ENCODE peak calls at places on chromosomes 2 and 18, in seven cellular contexts. L, F, X, A, P, G and C are unnamed samples. For H3K27me3 and H3K36me3, the result is how much of the 10 kb centered on the place peaks cover.

GRCh38 chr2:37911296-37911888 is 13.7 kb upstream of the RMDN2 start:
- DNase-seq in A (no peak), F (no peak), X (no peak), L (no peak), G (no peak), P (no peak), C (no peak)

GRCh38 chr2:54574860-54575247 is 118.7 kb downstream of the SPTBN1 start:
- DNase-seq in A (no peak), G (no peak), X (no peak), L (no peak), F (no peak), P (no peak), C (no peak)

GRCh38 chr18:2173464-2173863 is 397.8 kb downstream of the METTL4 start:
- DNase-seq in P (no peak), X (no peak), A (no peak), L (no peak), F (peak), G (peak), C (no peak)

GRCh38 chr18:29077344-29077743 is 900.4 kb upstream of the CDH2 start:
- DNase-seq in X (no peak), G (no peak), F (no peak), A (no peak), L (no peak), P (no peak), C (no peak)

GRCh38 chr18:26397019-26397418 is 151.3 kb downstream of the KCTD1 start:
- DNase-seq in P (no peak), A (no peak), G (no peak), L (no peak), X (no peak), F (no peak), C (no peak)

GRCh38 chr2:126885701-126886121 is 13.0 kb upstream of the TEX51 start:
- DNase-seq in P (no peak), G (peak), F (peak), X (peak), A (no peak), L (no peak), C (no peak)

GRCh38 chr2:42289222-42289621 is 71.8 kb downstream of the COX7A2L start:
- DNase-seq in G (no peak), L (no peak), P (no peak), X (no peak), F (no peak), A (no peak), C (no peak)

GRCh38 chr18:26621161-26622026 is 73.0 kb upstream of the KCTD1 start:
- DNase-seq in G (peak), A (peak), F (no peak), X (peak), P (no peak), L (no peak), C (no peak)

GRCh38 chr2:17262854-17263253 is 255.4 kb downstream of the RAD51AP2 start:
- DNase-seq in G (no peak), A (no peak), P (no peak), F (no peak), L (no peak), X (no peak), C (no peak)

GRCh38 chr18:45825258-45825744 is at the start of gene SIGLEC15:
- DNase-seq in A (no peak), F (no peak), G (no peak), X (no peak), P (no peak), L (no peak), C (no peak)

GRCh38 chr2:235043762-235044500 is 92.1 kb downstream of the SH3BP4 start:
- DNase-seq in L (peak), P (no peak), F (no peak), X (no peak), A (no peak), G (no peak), C (no peak)

GRCh38 chr18:44309185-44309584 is 371.5 kb upstream of the SETBP1 start:
- DNase-seq in X (no peak), G (peak), A (no peak), F (peak), P (no peak), L (no peak), C (no peak)

GRCh38 chr2:220949476-220949875 is 622.6 kb downstream of the EPHA4 start:
- DNase-seq in L (no peak), P (no peak), G (no peak), F (peak), X (no peak), A (no peak), C (no peak)

GRCh38 chr2:50963734-50964133 is 68.2 kb downstream of the NRXN1 start:
- DNase-seq in F (no peak), G (no peak), L (no peak), A (no peak), X (no peak), P (no peak), C (no peak)

GRCh38 chr2:165893556-165893955 is 60.0 kb downstream of the TTC21B start:
- DNase-seq in G (no peak), A (no peak), L (no peak), P (no peak), F (no peak), X (no peak), C (no peak)

GRCh38 chr18:76380791-76381405 is 114.1 kb downstream of the ZNF516 start:
- DNase-seq in L (no peak), A (peak), G (peak), F (no peak), P (no peak), X (no peak), C (no peak)

GRCh38 chr18:58891753-58892152 is 27.1 kb downstream of the ZNF532 start:
- DNase-seq in A (no peak), X (no peak), G (no peak), F (no peak), L (no peak), P (no peak), C (no peak)

GRCh38 chr18:9417081-9417841 is 58.1 kb upstream of the RALBP1 start:
- DNase-seq in A (no peak), G (peak), P (no peak), X (peak), L (no peak), F (peak), C (no peak)

GRCh38 chr2:10897956-10898355 is 13.8 kb upstream of the KCNF1 start:
- DNase-seq in P (no peak), L (no peak), F (peak), G (peak), X (no peak), A (no peak), C (no peak)

GRCh38 chr2:134310450-134311079 is 56.7 kb downstream of the MGAT5 start:
- DNase-seq in A (no peak), L (no peak), X (peak), P (no peak), G (no peak), F (peak), C (no peak)

GRCh38 chr2:127170452-127171197 is 49.5 kb downstream of the CYP27C1 start:
- DNase-seq in X (no peak), A (no peak), F (no peak), L (no peak), P (no peak), G (no peak), C (no peak)

GRCh38 chr18:49725809-49726514 is 87.4 kb downstream of the ACAA2 start:
- DNase-seq in L (peak), F (peak), A (peak), G (peak), X (peak), P (peak), C (no peak)

GRCh38 chr18:42155024-42155423 is 200.0 kb downstream of the PIK3C3 start:
- DNase-seq in X (no peak), F (no peak), A (no peak), L (no peak), P (no peak), G (no peak), C (no peak)

GRCh38 chr18:43961713-43962112 is 684.4 kb upstream of the SYT4 start:
- DNase-seq in G (no peak), L (no peak), A (no peak), P (no peak), F (no peak), X (no peak), C (no peak)

GRCh38 chr18:63095768-63096167 is 223.8 kb downstream of the BCL2 start:
- DNase-seq in F (no peak), A (no peak), L (no peak), G (no peak), X (no peak), P (no peak), C (no peak)

GRCh38 chr2:18063826-18064485 is 185.5 kb downstream of the KCNS3 start:
- DNase-seq in G (no peak), A (no peak), L (no peak), F (peak), P (no peak), X (no peak), C (no peak)

GRCh38 chr2:56182420-56182819 is 1.4 kb upstream of the CCDC85A start:
- DNase-seq in P (no peak), F (no peak), X (no peak), G (no peak), A (no peak), L (no peak), C (no peak)

GRCh38 chr2:56184500-56184996 is 758 bp downstream of the CCDC85A start:
- DNase-seq in L (no peak), F (peak), P (peak), A (no peak), X (no peak), G (peak), C (no peak)

GRCh38 chr2:56183643-56184499 is at the start of gene CCDC85A:
- DNase-seq in L (peak), A (peak), F (peak), G (peak), P (peak), X (peak), C (peak)

GRCh38 chr2:56185582-56186046 is 1.8 kb downstream of the CCDC85A start:
- DNase-seq in X (peak), G (peak), P (peak), A (no peak), F (peak), L (no peak), C (no peak)

GRCh38 chr2:56185101-56185581 is 1.4 kb downstream of the CCDC85A start:
- DNase-seq in L (no peak), A (no peak), G (peak), F (no peak), P (no peak), X (peak), C (no peak)
- H3K27me3 ChIP-seq in L (under half), A (under half), G (under half), F (under half), P (under half), X (under half), C (under half)

GRCh38 chr2:190662754-190663153 is 13.9 kb downstream of the NAB1 start:
- DNase-seq in F (no peak), X (no peak), A (no peak), L (no peak), P (no peak), G (no peak), C (no peak)
- H3K36me3 ChIP-seq in F (under half), X (under half), A (under half), L (under half), P (under half), G (under half), C (under half)

GRCh38 chr2:25285265-25286024 is 56.3 kb downstream of the DNMT3A start:
- DNase-seq in F (no peak), A (no peak), X (no peak), G (no peak), L (no peak), P (no peak), C (no peak)

GRCh38 chr2:25283921-25284320 is 57.8 kb downstream of the DNMT3A start:
- DNase-seq in G (no peak), F (no peak), A (no peak), L (no peak), X (no peak), P (no peak), C (no peak)

GRCh38 chr2:25280066-25280687 is 61.5 kb downstream of the DNMT3A start:
- DNase-seq in X (no peak), P (no peak), F (no peak), L (no peak), G (no peak), A (no peak), C (no peak)

GRCh38 chr2:25279091-25279651 is 62.6 kb downstream of the DNMT3A start:
- DNase-seq in L (peak), A (no peak), G (peak), P (peak), X (peak), F (no peak), C (no peak)

GRCh38 chr2:25281581-25281980 is 60.1 kb downstream of the DNMT3A start:
- DNase-seq in L (no peak), P (no peak), A (no peak), G (no peak), X (no peak), F (no peak), C (no peak)
- H3K27ac ChIP-seq in L (no peak), P (no peak), A (no peak), G (no peak), X (no peak), F (no peak), C (peak)

GRCh38 chr2:241413929-241414580 is 58.0 kb downstream of the FARP2 start:
- DNase-seq in F (peak), G (peak), A (no peak), L (no peak), X (no peak), P (no peak), C (no peak)

GRCh38 chr2:241408849-241409248 is 52.8 kb downstream of the FARP2 start:
- DNase-seq in G (no peak), F (no peak), L (no peak), X (no peak), A (no peak), P (no peak), C (no peak)

GRCh38 chr2:241412144-241412543 is 56.1 kb downstream of the FARP2 start:
- DNase-seq in G (peak), A (peak), F (peak), P (no peak), L (no peak), X (no peak), C (no peak)

GRCh38 chr2:241415196-241415595 is 59.1 kb downstream of the FARP2 start:
- DNase-seq in F (no peak), X (no peak), P (no peak), L (no peak), G (no peak), A (no peak), C (no peak)

DNA sequence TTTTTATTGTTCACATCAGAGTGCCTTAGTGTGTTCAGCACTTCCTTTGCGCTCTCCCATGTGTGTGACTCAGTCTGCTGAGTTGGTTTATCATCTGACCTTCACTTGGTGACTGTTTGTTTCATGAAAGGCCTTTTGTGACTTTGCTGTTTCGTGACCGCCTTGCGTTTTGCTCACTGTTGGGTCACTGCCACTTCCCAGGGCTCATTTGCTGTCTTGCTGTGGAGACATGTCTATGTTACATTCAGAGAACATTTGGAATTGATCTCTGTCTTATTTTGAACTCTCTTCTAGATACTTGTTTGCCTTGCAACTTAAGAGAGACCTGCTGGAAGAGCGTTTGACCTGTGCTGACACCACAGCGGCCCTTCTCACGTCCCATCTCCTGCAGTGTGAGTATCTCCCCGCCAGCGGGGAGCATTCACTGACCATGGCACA is 54.7 kb downstream of the FARP2 start:
- DNase-seq in A (peak), P (no peak), G (peak), L (no peak), F (peak), X (no peak), C (no peak)
- H3K27me3 ChIP-seq in A (under half), P (under half), G (under half), L (under half), F (under half), X (under half), C (under half)

GRCh38 chr2:73268368-73268830 is 15.9 kb downstream of the FBXO41 start:
- DNase-seq in X (no peak), A (no peak), L (no peak), F (no peak), P (peak), G (no peak), C (no peak)

GRCh38 chr2:73267008-73267407 is 17.3 kb downstream of the FBXO41 start:
- DNase-seq in L (no peak), P (no peak), G (no peak), A (no peak), X (no peak), F (no peak), C (no peak)

GRCh38 chr2:73266061-73266891 is 18.0 kb downstream of the FBXO41 start:
- DNase-seq in A (no peak), P (peak), X (no peak), F (peak), L (no peak), G (no peak), C (no peak)

GRCh38 chr2:73269686-73270465 is 14.4 kb downstream of the FBXO41 start:
- DNase-seq in A (no peak), G (no peak), X (no peak), F (no peak), P (no peak), L (no peak), C (no peak)

GRCh38 chr2:73268831-73269685 is 15.2 kb downstream of the FBXO41 start:
- DNase-seq in F (no peak), G (peak), A (peak), X (no peak), L (peak), P (peak), C (peak)
- H3K36me3 ChIP-seq in F (under half), G (under half), A (under half), X (under half), L (under half), P (under half), C (under half)

GRCh38 chr2:39513641-39514094 is 76.6 kb upstream of the MAP4K3 start:
- DNase-seq in F (peak), A (peak), G (peak), P (no peak), X (no peak), L (peak), C (no peak)

GRCh38 chr2:39512941-39513340 is 75.9 kb upstream of the MAP4K3 start:
- DNase-seq in L (no peak), P (no peak), G (no peak), X (no peak), A (no peak), F (no peak), C (no peak)

GRCh38 chr2:39511219-39511785 is 74.2 kb upstream of the MAP4K3 start:
- DNase-seq in P (no peak), G (no peak), A (no peak), X (no peak), L (no peak), F (no peak), C (no peak)

GRCh38 chr2:39511786-39512433 is 74.8 kb upstream of the MAP4K3 start:
- DNase-seq in G (no peak), F (no peak), P (no peak), X (no peak), A (no peak), L (no peak), C (no peak)

GRCh38 chr2:39512434-39512935 is 75.4 kb upstream of the MAP4K3 start:
- DNase-seq in G (peak), A (no peak), F (no peak), P (no peak), L (no peak), X (peak), C (no peak)
- H3K27ac ChIP-seq in G (no peak), A (no peak), F (peak), P (no peak), L (peak), X (peak), C (no peak)

GRCh38 chr2:121065239-121065638 is 219.8 kb downstream of the TFCP2L1 start:
- DNase-seq in X (no peak), F (no peak), A (no peak), L (no peak), P (no peak), G (no peak), C (no peak)

GRCh38 chr2:121062493-121062892 is 222.5 kb downstream of the TFCP2L1 start:
- DNase-seq in F (no peak), A (no peak), P (no peak), L (no peak), X (no peak), G (no peak), C (no peak)

GRCh38 chr2:121066526-121066925 is 218.5 kb downstream of the TFCP2L1 start:
- DNase-seq in L (no peak), X (no peak), F (no peak), P (no peak), A (no peak), G (no peak), C (no peak)

GRCh38 chr2:121061633-121062032 is 223.4 kb downstream of the TFCP2L1 start:
- DNase-seq in L (no peak), G (no peak), P (no peak), F (no peak), A (no peak), X (no peak), C (no peak)

DNA sequence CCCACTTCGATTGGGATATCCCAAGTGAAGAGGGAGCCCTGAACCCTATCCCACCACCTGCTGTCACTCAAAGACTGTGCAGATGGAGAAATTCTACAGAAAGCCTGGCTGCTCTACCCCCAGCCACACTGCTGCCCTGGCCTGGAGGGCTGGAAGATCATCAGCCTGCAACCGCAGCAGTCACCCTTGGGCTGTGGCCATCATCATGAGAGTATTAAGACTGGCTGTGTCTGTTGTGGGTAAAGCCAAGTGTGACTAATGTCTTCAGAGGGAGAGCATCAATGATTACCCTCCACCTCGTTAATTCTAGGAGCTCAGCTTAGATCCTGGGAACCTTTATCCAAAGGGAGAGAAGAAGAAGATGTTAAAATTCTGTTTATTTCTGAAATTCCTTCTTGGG is 221.5 kb downstream of the TFCP2L1 start:
- DNase-seq in A (no peak), L (no peak), F (no peak), G (peak), P (no peak), X (no peak), C (no peak)
- H3K27me3 ChIP-seq in A (under half), L (under half), F (under half), G (under half), P (under half), X (half or more), C (under half)

GRCh38 chr2:112740522-112740921 is 19.7 kb downstream of the NT5DC4 start:
- DNase-seq in X (no peak), F (no peak), P (no peak), G (no peak), A (no peak), L (no peak), C (no peak)
- H3K36me3 ChIP-seq in X (under half), F (under half), P (under half), G (under half), A (under half), L (under half), C (under half)

GRCh38 chr2:28224648-28225471 is 167.8 kb upstream of the FOSL2 start:
- DNase-seq in F (peak), G (peak), P (no peak), X (no peak), A (no peak), L (no peak), C (no peak)
- H3K27ac ChIP-seq in F (peak), G (peak), P (peak), X (no peak), A (no peak), L (peak), C (no peak)